ENCODE peak calls at places on chromosomes 3 and 15, in nine cellular contexts. V, S, X, A, B, R, T, Y and I are unnamed samples.

GRCh38 chr15:98958918-98959639 is 48.5 kb downstream of the PGPEP1L start:
- DNase-seq in V (no peak), R (no peak), S (no peak), B (no peak), T (no peak), A (no peak), Y (no peak), X (no peak), I (no peak)

GRCh38 chr15:33215941-33216872 is 21.7 kb upstream of the FMN1 start:
- DNase-seq in V (no peak), A (no peak), S (no peak), Y (no peak), X (peak), R (no peak), B (peak), T (no peak), I (peak)

GRCh38 chr15:45174577-45174976 is 13.2 kb downstream of the SHF start:
- DNase-seq in X (no peak), R (no peak), T (no peak), B (no peak), S (no peak), Y (no peak), A (no peak), V (no peak), I (no peak)

GRCh38 chr15:65132841-65133549 is 613 bp downstream of the PDCD7 start:
- DNase-seq in Y (no peak), A (peak), X (peak), T (no peak), R (no peak), V (no peak), S (no peak), B (peak), I (no peak)

GRCh38 chr3:45590822-45591546 is 3.6 kb upstream of the LIMD1 start:
- DNase-seq in S (no peak), V (no peak), Y (no peak), A (no peak), R (no peak), T (no peak), B (no peak), X (no peak), I (no peak)

GRCh38 chr3:16103472-16103871 is 71.0 kb upstream of the GALNT15 start:
- DNase-seq in B (no peak), T (no peak), V (no peak), X (peak), Y (no peak), S (no peak), R (no peak), A (no peak), I (no peak)

GRCh38 chr15:51884517-51885236 is 55.2 kb downstream of the TMOD3 start:
- DNase-seq in S (no peak), R (no peak), Y (no peak), V (no peak), X (no peak), B (no peak), A (peak), T (no peak), I (peak)

GRCh38 chr15:75091814-75092213 is 68.4 kb downstream of the PPCDC start:
- DNase-seq in V (no peak), S (no peak), R (no peak), A (no peak), B (no peak), Y (no peak), T (no peak), X (no peak), I (no peak)

GRCh38 chr3:66442254-66443249 is 58.3 kb downstream of the LRIG1 start:
- DNase-seq in R (no peak), S (peak), V (no peak), Y (no peak), B (no peak), A (no peak), X (peak), T (no peak), I (peak)

GRCh38 chr15:81166949-81167816 is 29.5 kb upstream of the IL16 start:
- DNase-seq in A (no peak), Y (no peak), R (no peak), V (no peak), X (no peak), T (no peak), B (no peak), S (no peak), I (no peak)

GRCh38 chr3:96266395-96267187 is 547.8 kb upstream of the EPHA6 start:
- DNase-seq in Y (no peak), R (no peak), T (no peak), S (no peak), X (no peak), V (no peak), B (no peak), A (peak), I (no peak)

GRCh38 chr3:145817870-145818483 is 343.0 kb downstream of the PLOD2 start:
- DNase-seq in Y (no peak), R (no peak), T (no peak), A (no peak), V (no peak), X (no peak), S (no peak), B (no peak), I (no peak)

GRCh38 chr3:58861551-58861950 is 188.3 kb downstream of the CFAP20DC start:
- DNase-seq in A (no peak), X (no peak), V (no peak), T (no peak), S (no peak), B (no peak), Y (no peak), R (no peak), I (no peak)

GRCh38 chr3:11717768-11718581 is 74.3 kb upstream of the VGLL4 start:
- DNase-seq in V (no peak), T (no peak), Y (no peak), S (no peak), B (no peak), A (no peak), X (peak), R (no peak), I (no peak)

GRCh38 chr15:101121511-101122090 is 130.2 kb downstream of the CHSY1 start:
- DNase-seq in V (no peak), T (no peak), A (no peak), Y (no peak), B (peak), S (peak), X (peak), R (no peak), I (peak)

GRCh38 chr3:30401971-30402370 is 204.4 kb upstream of the TGFBR2 start:
- DNase-seq in S (no peak), A (no peak), X (peak), R (no peak), T (no peak), Y (no peak), B (no peak), V (no peak), I (no peak)

GRCh38 chr3:23752126-23752525 is 53.6 kb upstream of the UBE2E1 start:
- DNase-seq in B (no peak), T (no peak), X (no peak), V (no peak), R (no peak), A (no peak), S (no peak), Y (no peak), I (no peak)

GRCh38 chr15:78937132-78937739 is 7.6 kb downstream of the CTSH start:
- DNase-seq in Y (no peak), B (no peak), R (no peak), V (no peak), A (no peak), S (no peak), X (peak), T (no peak), I (no peak)

GRCh38 chr3:36895488-36896409 is 49.1 kb downstream of the TRANK1 start:
- DNase-seq in R (no peak), T (no peak), A (no peak), X (no peak), Y (no peak), S (no peak), B (no peak), V (no peak), I (no peak)

GRCh38 chr15:100775581-100776185 is 103.9 kb upstream of the ALDH1A3 start:
- DNase-seq in A (no peak), V (no peak), Y (no peak), S (no peak), T (no peak), B (no peak), X (no peak), R (no peak), I (no peak)

GRCh38 chr15:40766194-40766830 is 2.4 kb downstream of the GCHFR start:
- DNase-seq in Y (no peak), X (no peak), T (no peak), R (no peak), S (no peak), B (no peak), V (no peak), A (no peak), I (no peak)